ENCODE peak calls at places on chromosomes 13 and 19, in nine cellular contexts. One of them, this sample, is unnamed.

GRCh38 chr19:38711726-38712153 is 32.5 kb downstream of the CAPN12 start:
- DNase-seq in cardiac fibroblast: peak
- DNase-seq in foreskin fibroblast: peak
- DNase-seq in Peyer's patch: no peak
- DNase-seq in astrocyte of the cerebellum: peak
- DNase-seq in fibroblast of lung: peak
- DNase-seq in hepatocyte: no peak
- DNase-seq in body of pancreas: peak
- DNase-seq in ovary: peak
- DNase-seq in this sample: no peak

GRCh38 chr13:81171065-81171647 is 830.2 kb upstream of the SPRY2 start:
- DNase-seq in cardiac fibroblast: peak
- DNase-seq in foreskin fibroblast: no peak
- DNase-seq in Peyer's patch: no peak
- DNase-seq in astrocyte of the cerebellum: no peak
- DNase-seq in fibroblast of lung: peak
- DNase-seq in hepatocyte: peak
- DNase-seq in body of pancreas: no peak
- DNase-seq in ovary: no peak
- DNase-seq in this sample: no peak

GRCh38 chr13:25679154-25679553 is 307.4 kb downstream of the ATP8A2 start:
- DNase-seq in cardiac fibroblast: no peak
- DNase-seq in foreskin fibroblast: no peak
- DNase-seq in Peyer's patch: no peak
- DNase-seq in astrocyte of the cerebellum: no peak
- DNase-seq in fibroblast of lung: no peak
- DNase-seq in hepatocyte: no peak
- DNase-seq in body of pancreas: no peak
- DNase-seq in ovary: no peak
- DNase-seq in this sample: no peak

GRCh38 chr13:24267801-24268200 is 41.6 kb upstream of the C1QTNF9 start:
- DNase-seq in cardiac fibroblast: no peak
- DNase-seq in foreskin fibroblast: no peak
- DNase-seq in Peyer's patch: no peak
- DNase-seq in astrocyte of the cerebellum: no peak
- DNase-seq in fibroblast of lung: no peak
- DNase-seq in hepatocyte: no peak
- DNase-seq in body of pancreas: no peak
- DNase-seq in ovary: no peak
- DNase-seq in this sample: no peak

GRCh38 chr19:31418055-31418454 is 68.8 kb upstream of the TSHZ3 start:
- DNase-seq in cardiac fibroblast: no peak
- DNase-seq in foreskin fibroblast: no peak
- DNase-seq in Peyer's patch: no peak
- DNase-seq in astrocyte of the cerebellum: no peak
- DNase-seq in fibroblast of lung: no peak
- DNase-seq in hepatocyte: peak
- DNase-seq in body of pancreas: no peak
- DNase-seq in ovary: no peak
- DNase-seq in this sample: no peak

GRCh38 chr19:869245-870177 is 10.0 kb downstream of the CFD start:
- DNase-seq in cardiac fibroblast: peak
- DNase-seq in foreskin fibroblast: peak
- DNase-seq in Peyer's patch: no peak
- DNase-seq in astrocyte of the cerebellum: peak
- DNase-seq in fibroblast of lung: peak
- DNase-seq in hepatocyte: peak
- DNase-seq in body of pancreas: peak
- DNase-seq in ovary: peak
- DNase-seq in this sample: peak

GRCh38 chr13:98220188-98220765 is 43.2 kb upstream of the RNF113B start:
- DNase-seq in cardiac fibroblast: peak
- DNase-seq in foreskin fibroblast: no peak
- DNase-seq in Peyer's patch: no peak
- DNase-seq in astrocyte of the cerebellum: no peak
- DNase-seq in fibroblast of lung: no peak
- DNase-seq in hepatocyte: no peak
- DNase-seq in body of pancreas: no peak
- DNase-seq in ovary: no peak
- DNase-seq in this sample: no peak

GRCh38 chr19:6464070-6464873 is at the start of gene CRB3:
- DNase-seq in cardiac fibroblast: no peak
- DNase-seq in foreskin fibroblast: no peak
- DNase-seq in Peyer's patch: peak
- DNase-seq in astrocyte of the cerebellum: no peak
- DNase-seq in fibroblast of lung: no peak
- DNase-seq in hepatocyte: peak
- DNase-seq in body of pancreas: peak
- DNase-seq in ovary: no peak
- DNase-seq in this sample: no peak

GRCh38 chr13:51811046-51811445 is 7.1 kb upstream of the DHRS12 start:
- DNase-seq in cardiac fibroblast: no peak
- DNase-seq in foreskin fibroblast: no peak
- DNase-seq in Peyer's patch: no peak
- DNase-seq in astrocyte of the cerebellum: no peak
- DNase-seq in fibroblast of lung: no peak
- DNase-seq in hepatocyte: no peak
- DNase-seq in body of pancreas: no peak
- DNase-seq in ovary: no peak
- DNase-seq in this sample: no peak

GRCh38 chr19:32852216-32852615 is 17.4 kb downstream of the SLC7A9 start:
- DNase-seq in cardiac fibroblast: no peak
- DNase-seq in foreskin fibroblast: no peak
- DNase-seq in Peyer's patch: no peak
- DNase-seq in astrocyte of the cerebellum: no peak
- DNase-seq in fibroblast of lung: no peak
- DNase-seq in hepatocyte: no peak
- DNase-seq in body of pancreas: no peak
- DNase-seq in ovary: no peak
- DNase-seq in this sample: no peak

GRCh38 chr19:40502647-40503046 is 35.8 kb downstream of the SPTBN4 start:
- DNase-seq in cardiac fibroblast: peak
- DNase-seq in foreskin fibroblast: no peak
- DNase-seq in Peyer's patch: no peak
- DNase-seq in astrocyte of the cerebellum: no peak
- DNase-seq in fibroblast of lung: no peak
- DNase-seq in hepatocyte: peak
- DNase-seq in body of pancreas: peak
- DNase-seq in ovary: no peak
- DNase-seq in this sample: no peak
- TF ChIP-seq CTCF in cardiac fibroblast: peak
- TF ChIP-seq CTCF in foreskin fibroblast: no peak
- TF ChIP-seq CTCF in Peyer's patch: no peak
- TF ChIP-seq CTCF in astrocyte of the cerebellum: no peak
- TF ChIP-seq CTCF in fibroblast of lung: no peak
- TF ChIP-seq CTCF in hepatocyte: no peak
- TF ChIP-seq CTCF in body of pancreas: peak
- TF ChIP-seq CTCF in ovary: no peak
- TF ChIP-seq CTCF in this sample: no peak

GRCh38 chr13:111008351-111008750 is 93.5 kb upstream of the ANKRD10 start:
- DNase-seq in cardiac fibroblast: no peak
- DNase-seq in foreskin fibroblast: no peak
- DNase-seq in Peyer's patch: no peak
- DNase-seq in astrocyte of the cerebellum: no peak
- DNase-seq in fibroblast of lung: no peak
- DNase-seq in hepatocyte: no peak
- DNase-seq in body of pancreas: no peak
- DNase-seq in ovary: no peak
- DNase-seq in this sample: no peak

GRCh38 chr13:111005808-111006494 is 91.1 kb upstream of the ANKRD10 start:
- DNase-seq in cardiac fibroblast: peak
- DNase-seq in foreskin fibroblast: peak
- DNase-seq in Peyer's patch: no peak
- DNase-seq in astrocyte of the cerebellum: no peak
- DNase-seq in fibroblast of lung: peak
- DNase-seq in hepatocyte: no peak
- DNase-seq in body of pancreas: peak
- DNase-seq in ovary: peak
- DNase-seq in this sample: no peak

GRCh38 chr13:111005364-111005763 is 90.5 kb upstream of the ANKRD10 start:
- DNase-seq in cardiac fibroblast: peak
- DNase-seq in foreskin fibroblast: no peak
- DNase-seq in Peyer's patch: no peak
- DNase-seq in astrocyte of the cerebellum: peak
- DNase-seq in fibroblast of lung: peak
- DNase-seq in hepatocyte: no peak
- DNase-seq in body of pancreas: no peak
- DNase-seq in ovary: no peak
- DNase-seq in this sample: no peak

GRCh38 chr13:111006508-111007031 is 91.7 kb upstream of the ANKRD10 start:
- DNase-seq in cardiac fibroblast: peak
- DNase-seq in foreskin fibroblast: peak
- DNase-seq in Peyer's patch: no peak
- DNase-seq in astrocyte of the cerebellum: peak
- DNase-seq in fibroblast of lung: peak
- DNase-seq in hepatocyte: peak
- DNase-seq in body of pancreas: peak
- DNase-seq in ovary: peak
- DNase-seq in this sample: no peak

GRCh38 chr13:111007209-111007608 is 92.3 kb upstream of the ANKRD10 start:
- DNase-seq in cardiac fibroblast: no peak
- DNase-seq in foreskin fibroblast: no peak
- DNase-seq in Peyer's patch: no peak
- DNase-seq in astrocyte of the cerebellum: no peak
- DNase-seq in fibroblast of lung: no peak
- DNase-seq in hepatocyte: no peak
- DNase-seq in body of pancreas: no peak
- DNase-seq in ovary: no peak
- DNase-seq in this sample: no peak
- H3K4me3 ChIP-seq in cardiac fibroblast: no peak
- H3K4me3 ChIP-seq in foreskin fibroblast: no peak
- H3K4me3 ChIP-seq in Peyer's patch: no peak
- H3K4me3 ChIP-seq in astrocyte of the cerebellum: no peak
- H3K4me3 ChIP-seq in fibroblast of lung: no peak
- H3K4me3 ChIP-seq in hepatocyte: no peak
- H3K4me3 ChIP-seq in body of pancreas: no peak
- H3K4me3 ChIP-seq in ovary: no peak
- H3K4me3 ChIP-seq in this sample: no peak

GRCh38 chr13:48236528-48237353 is 3.7 kb downstream of the ITM2B start:
- DNase-seq in cardiac fibroblast: peak
- DNase-seq in foreskin fibroblast: no peak
- DNase-seq in Peyer's patch: no peak
- DNase-seq in astrocyte of the cerebellum: no peak
- DNase-seq in fibroblast of lung: peak
- DNase-seq in hepatocyte: no peak
- DNase-seq in body of pancreas: no peak
- DNase-seq in ovary: no peak
- DNase-seq in this sample: no peak

GRCh38 chr13:48234652-48235099 is 1.7 kb downstream of the ITM2B start:
- DNase-seq in cardiac fibroblast: no peak
- DNase-seq in foreskin fibroblast: no peak
- DNase-seq in Peyer's patch: no peak
- DNase-seq in astrocyte of the cerebellum: no peak
- DNase-seq in fibroblast of lung: no peak
- DNase-seq in hepatocyte: no peak
- DNase-seq in body of pancreas: no peak
- DNase-seq in ovary: no peak
- DNase-seq in this sample: no peak

GRCh38 chr13:48233886-48234488 is 981 bp downstream of the ITM2B start:
- DNase-seq in cardiac fibroblast: peak
- DNase-seq in foreskin fibroblast: no peak
- DNase-seq in Peyer's patch: no peak
- DNase-seq in astrocyte of the cerebellum: peak
- DNase-seq in fibroblast of lung: peak
- DNase-seq in hepatocyte: peak
- DNase-seq in body of pancreas: no peak
- DNase-seq in ovary: no peak
- DNase-seq in this sample: no peak

GRCh38 chr13:48235814-48236135 is 2.8 kb downstream of the ITM2B start:
- DNase-seq in cardiac fibroblast: no peak
- DNase-seq in foreskin fibroblast: no peak
- DNase-seq in Peyer's patch: no peak
- DNase-seq in astrocyte of the cerebellum: no peak
- DNase-seq in fibroblast of lung: no peak
- DNase-seq in hepatocyte: no peak
- DNase-seq in body of pancreas: no peak
- DNase-seq in ovary: no peak
- DNase-seq in this sample: no peak

DNA sequence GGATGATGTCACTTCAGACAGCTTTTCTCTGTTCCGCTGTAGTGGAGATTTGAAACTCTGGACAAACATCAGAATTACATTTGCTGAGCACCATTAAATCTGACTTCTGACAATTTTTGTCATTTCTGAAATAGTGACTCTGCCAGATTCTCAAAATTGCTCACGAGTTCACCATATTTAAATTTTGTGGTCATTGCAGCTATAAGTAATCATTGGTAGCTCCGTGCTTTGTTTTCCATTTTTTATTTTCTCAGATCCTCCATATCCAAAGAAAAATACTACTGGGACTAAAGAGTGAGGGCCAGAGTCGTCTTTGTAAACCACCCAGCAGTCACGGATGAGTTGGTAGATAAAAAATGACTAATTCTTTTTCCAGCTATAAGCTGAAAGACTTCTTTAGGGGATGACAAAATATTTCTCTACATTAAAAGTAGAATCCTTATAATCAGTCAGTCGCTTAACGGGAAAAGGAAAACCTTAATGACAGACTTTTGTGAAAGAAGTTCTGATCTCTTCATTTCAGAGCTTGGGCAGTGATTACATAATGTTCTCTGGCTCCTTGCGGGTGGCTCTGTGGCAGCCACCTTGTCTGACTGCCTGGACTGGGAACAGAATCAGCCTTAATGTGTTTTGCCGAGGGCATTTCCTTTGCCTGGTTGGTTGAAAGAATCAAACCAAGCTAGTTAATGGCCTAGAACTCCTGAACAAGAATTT is 2.3 kb downstream of the ITM2B start:
- DNase-seq in cardiac fibroblast: no peak
- DNase-seq in foreskin fibroblast: no peak
- DNase-seq in Peyer's patch: no peak
- DNase-seq in astrocyte of the cerebellum: no peak
- DNase-seq in fibroblast of lung: peak
- DNase-seq in hepatocyte: peak
- DNase-seq in body of pancreas: peak
- DNase-seq in ovary: no peak
- DNase-seq in this sample: no peak
- TF ChIP-seq CTCF in cardiac fibroblast: no peak
- TF ChIP-seq CTCF in foreskin fibroblast: no peak
- TF ChIP-seq CTCF in Peyer's patch: no peak
- TF ChIP-seq CTCF in astrocyte of the cerebellum: no peak
- TF ChIP-seq CTCF in fibroblast of lung: no peak
- TF ChIP-seq CTCF in hepatocyte: no peak
- TF ChIP-seq CTCF in body of pancreas: no peak
- TF ChIP-seq CTCF in ovary: no peak
- TF ChIP-seq CTCF in this sample: no peak

GRCh38 chr13:113210834-113211233 is 1.4 kb downstream of the CUL4A start:
- DNase-seq in cardiac fibroblast: no peak
- DNase-seq in foreskin fibroblast: no peak
- DNase-seq in Peyer's patch: no peak
- DNase-seq in astrocyte of the cerebellum: no peak
- DNase-seq in fibroblast of lung: no peak
- DNase-seq in hepatocyte: no peak
- DNase-seq in body of pancreas: no peak
- DNase-seq in ovary: no peak
- DNase-seq in this sample: no peak
- H3K4me3 ChIP-seq in cardiac fibroblast: peak
- H3K4me3 ChIP-seq in foreskin fibroblast: peak
- H3K4me3 ChIP-seq in Peyer's patch: no peak
- H3K4me3 ChIP-seq in astrocyte of the cerebellum: peak
- H3K4me3 ChIP-seq in fibroblast of lung: peak
- H3K4me3 ChIP-seq in hepatocyte: peak
- H3K4me3 ChIP-seq in body of pancreas: no peak
- H3K4me3 ChIP-seq in ovary: no peak
- H3K4me3 ChIP-seq in this sample: peak